ENCODE peak calls at places on chromosomes 5 and 9, in eight cellular contexts. One of them, this sample, is unnamed.

GRCh38 chr5:124628721-124629596 is 117.5 kb downstream of the ZNF608 start:
- DNase-seq in HAP-1: no peak
- DNase-seq in posterior cingulate gyrus: peak
- DNase-seq in cardiac fibroblast: peak
- DNase-seq in neural progenitor cell: no peak
- DNase-seq in effector memory CD8-positive, alpha-beta T cell: no peak
- DNase-seq in activated T-helper 1 cell treated with anti-CD3 and anti-CD28 coated beads, Interleukin-12 subunit alpha, Interleukin-12 subunit beta, Interleukin-2, Interleukin-4 antibody, amounts not matched to agents 30 ng/mL and 10 ng/mL and 1 ng/mL, durations not matched to agents 14 hours and 24 hours and 36 hours: no peak
- DNase-seq in stimulated activated CD4-positive, alpha-beta T cell treated with anti-CD3 and anti-CD28 coated beads, Interleukin-4, amount 100 ng/mL, for 4 hours: no peak
- DNase-seq in this sample: no peak

GRCh38 chr9:130328349-130328801 is 62.8 kb downstream of the HMCN2 start:
- DNase-seq in HAP-1: no peak
- DNase-seq in posterior cingulate gyrus: no peak
- DNase-seq in cardiac fibroblast: no peak
- DNase-seq in neural progenitor cell: no peak
- DNase-seq in effector memory CD8-positive, alpha-beta T cell: no peak
- DNase-seq in activated T-helper 1 cell treated with anti-CD3 and anti-CD28 coated beads, Interleukin-12 subunit alpha, Interleukin-12 subunit beta, Interleukin-2, Interleukin-4 antibody, amounts not matched to agents 30 ng/mL and 10 ng/mL and 1 ng/mL, durations not matched to agents 14 hours and 24 hours and 36 hours: no peak
- DNase-seq in stimulated activated CD4-positive, alpha-beta T cell treated with anti-CD3 and anti-CD28 coated beads, Interleukin-4, amount 100 ng/mL, for 4 hours: no peak
- DNase-seq in this sample: no peak

GRCh38 chr9:133113163-133113927 is 7.7 kb downstream of the RALGDS start:
- DNase-seq in HAP-1: no peak
- DNase-seq in posterior cingulate gyrus: peak
- DNase-seq in cardiac fibroblast: no peak
- DNase-seq in neural progenitor cell: no peak
- DNase-seq in effector memory CD8-positive, alpha-beta T cell: no peak
- DNase-seq in activated T-helper 1 cell treated with anti-CD3 and anti-CD28 coated beads, Interleukin-12 subunit alpha, Interleukin-12 subunit beta, Interleukin-2, Interleukin-4 antibody, amounts not matched to agents 30 ng/mL and 10 ng/mL and 1 ng/mL, durations not matched to agents 14 hours and 24 hours and 36 hours: no peak
- DNase-seq in stimulated activated CD4-positive, alpha-beta T cell treated with anti-CD3 and anti-CD28 coated beads, Interleukin-4, amount 100 ng/mL, for 4 hours: no peak
- DNase-seq in this sample: no peak

GRCh38 chr5:139058121-139058520 is 140.0 kb downstream of the SIL1 start:
- DNase-seq in HAP-1: no peak
- DNase-seq in posterior cingulate gyrus: no peak
- DNase-seq in cardiac fibroblast: peak
- DNase-seq in neural progenitor cell: no peak
- DNase-seq in effector memory CD8-positive, alpha-beta T cell: no peak
- DNase-seq in activated T-helper 1 cell treated with anti-CD3 and anti-CD28 coated beads, Interleukin-12 subunit alpha, Interleukin-12 subunit beta, Interleukin-2, Interleukin-4 antibody, amounts not matched to agents 30 ng/mL and 10 ng/mL and 1 ng/mL, durations not matched to agents 14 hours and 24 hours and 36 hours: no peak
- DNase-seq in stimulated activated CD4-positive, alpha-beta T cell treated with anti-CD3 and anti-CD28 coated beads, Interleukin-4, amount 100 ng/mL, for 4 hours: no peak
- DNase-seq in this sample: no peak

GRCh38 chr5:63860379-63860778 is 101.9 kb downstream of the HTR1A start:
- DNase-seq in HAP-1: no peak
- DNase-seq in posterior cingulate gyrus: no peak
- DNase-seq in cardiac fibroblast: no peak
- DNase-seq in neural progenitor cell: no peak
- DNase-seq in effector memory CD8-positive, alpha-beta T cell: no peak
- DNase-seq in activated T-helper 1 cell treated with anti-CD3 and anti-CD28 coated beads, Interleukin-12 subunit alpha, Interleukin-12 subunit beta, Interleukin-2, Interleukin-4 antibody, amounts not matched to agents 30 ng/mL and 10 ng/mL and 1 ng/mL, durations not matched to agents 14 hours and 24 hours and 36 hours: no peak
- DNase-seq in stimulated activated CD4-positive, alpha-beta T cell treated with anti-CD3 and anti-CD28 coated beads, Interleukin-4, amount 100 ng/mL, for 4 hours: no peak
- DNase-seq in this sample: no peak

GRCh38 chr5:176680226-176680563 is 32.9 kb downstream of the TSPAN17 start:
- DNase-seq in HAP-1: no peak
- DNase-seq in posterior cingulate gyrus: no peak
- DNase-seq in cardiac fibroblast: no peak
- DNase-seq in neural progenitor cell: no peak
- DNase-seq in effector memory CD8-positive, alpha-beta T cell: no peak
- DNase-seq in activated T-helper 1 cell treated with anti-CD3 and anti-CD28 coated beads, Interleukin-12 subunit alpha, Interleukin-12 subunit beta, Interleukin-2, Interleukin-4 antibody, amounts not matched to agents 30 ng/mL and 10 ng/mL and 1 ng/mL, durations not matched to agents 14 hours and 24 hours and 36 hours: no peak
- DNase-seq in stimulated activated CD4-positive, alpha-beta T cell treated with anti-CD3 and anti-CD28 coated beads, Interleukin-4, amount 100 ng/mL, for 4 hours: no peak
- DNase-seq in this sample: no peak

GRCh38 chr9:33233659-33234335 is 6.2 kb upstream of the SPINK4 start:
- DNase-seq in HAP-1: no peak
- DNase-seq in posterior cingulate gyrus: no peak
- DNase-seq in cardiac fibroblast: peak
- DNase-seq in neural progenitor cell: no peak
- DNase-seq in effector memory CD8-positive, alpha-beta T cell: no peak
- DNase-seq in activated T-helper 1 cell treated with anti-CD3 and anti-CD28 coated beads, Interleukin-12 subunit alpha, Interleukin-12 subunit beta, Interleukin-2, Interleukin-4 antibody, amounts not matched to agents 30 ng/mL and 10 ng/mL and 1 ng/mL, durations not matched to agents 14 hours and 24 hours and 36 hours: no peak
- DNase-seq in stimulated activated CD4-positive, alpha-beta T cell treated with anti-CD3 and anti-CD28 coated beads, Interleukin-4, amount 100 ng/mL, for 4 hours: no peak
- DNase-seq in this sample: no peak

GRCh38 chr9:134469041-134469875 is 143.0 kb downstream of the RXRA start:
- DNase-seq in HAP-1: no peak
- DNase-seq in posterior cingulate gyrus: no peak
- DNase-seq in cardiac fibroblast: peak
- DNase-seq in neural progenitor cell: no peak
- DNase-seq in effector memory CD8-positive, alpha-beta T cell: no peak
- DNase-seq in activated T-helper 1 cell treated with anti-CD3 and anti-CD28 coated beads, Interleukin-12 subunit alpha, Interleukin-12 subunit beta, Interleukin-2, Interleukin-4 antibody, amounts not matched to agents 30 ng/mL and 10 ng/mL and 1 ng/mL, durations not matched to agents 14 hours and 24 hours and 36 hours: no peak
- DNase-seq in stimulated activated CD4-positive, alpha-beta T cell treated with anti-CD3 and anti-CD28 coated beads, Interleukin-4, amount 100 ng/mL, for 4 hours: no peak
- DNase-seq in this sample: no peak

GRCh38 chr9:76537150-76537646 is 78.2 kb downstream of the GCNT1 start:
- DNase-seq in HAP-1: no peak
- DNase-seq in posterior cingulate gyrus: peak
- DNase-seq in cardiac fibroblast: no peak
- DNase-seq in neural progenitor cell: peak
- DNase-seq in effector memory CD8-positive, alpha-beta T cell: no peak
- DNase-seq in activated T-helper 1 cell treated with anti-CD3 and anti-CD28 coated beads, Interleukin-12 subunit alpha, Interleukin-12 subunit beta, Interleukin-2, Interleukin-4 antibody, amounts not matched to agents 30 ng/mL and 10 ng/mL and 1 ng/mL, durations not matched to agents 14 hours and 24 hours and 36 hours: no peak
- DNase-seq in stimulated activated CD4-positive, alpha-beta T cell treated with anti-CD3 and anti-CD28 coated beads, Interleukin-4, amount 100 ng/mL, for 4 hours: no peak
- DNase-seq in this sample: no peak

GRCh38 chr9:89527084-89527483 is 29.2 kb upstream of the SEMA4D start:
- DNase-seq in HAP-1: no peak
- DNase-seq in posterior cingulate gyrus: no peak
- DNase-seq in cardiac fibroblast: no peak
- DNase-seq in neural progenitor cell: no peak
- DNase-seq in effector memory CD8-positive, alpha-beta T cell: no peak
- DNase-seq in activated T-helper 1 cell treated with anti-CD3 and anti-CD28 coated beads, Interleukin-12 subunit alpha, Interleukin-12 subunit beta, Interleukin-2, Interleukin-4 antibody, amounts not matched to agents 30 ng/mL and 10 ng/mL and 1 ng/mL, durations not matched to agents 14 hours and 24 hours and 36 hours: no peak
- DNase-seq in stimulated activated CD4-positive, alpha-beta T cell treated with anti-CD3 and anti-CD28 coated beads, Interleukin-4, amount 100 ng/mL, for 4 hours: no peak
- DNase-seq in this sample: no peak

GRCh38 chr5:111278824-111279504 is 54.8 kb downstream of the CAMK4 start:
- DNase-seq in HAP-1: peak
- DNase-seq in posterior cingulate gyrus: peak
- DNase-seq in cardiac fibroblast: peak
- DNase-seq in neural progenitor cell: peak
- DNase-seq in effector memory CD8-positive, alpha-beta T cell: peak
- DNase-seq in activated T-helper 1 cell treated with anti-CD3 and anti-CD28 coated beads, Interleukin-12 subunit alpha, Interleukin-12 subunit beta, Interleukin-2, Interleukin-4 antibody, amounts not matched to agents 30 ng/mL and 10 ng/mL and 1 ng/mL, durations not matched to agents 14 hours and 24 hours and 36 hours: peak
- DNase-seq in stimulated activated CD4-positive, alpha-beta T cell treated with anti-CD3 and anti-CD28 coated beads, Interleukin-4, amount 100 ng/mL, for 4 hours: peak
- DNase-seq in this sample: peak

GRCh38 chr5:3590967-3591900 is 4.4 kb upstream of the IRX1 start:
- DNase-seq in HAP-1: no peak
- DNase-seq in posterior cingulate gyrus: no peak
- DNase-seq in cardiac fibroblast: no peak
- DNase-seq in neural progenitor cell: peak
- DNase-seq in effector memory CD8-positive, alpha-beta T cell: no peak
- DNase-seq in activated T-helper 1 cell treated with anti-CD3 and anti-CD28 coated beads, Interleukin-12 subunit alpha, Interleukin-12 subunit beta, Interleukin-2, Interleukin-4 antibody, amounts not matched to agents 30 ng/mL and 10 ng/mL and 1 ng/mL, durations not matched to agents 14 hours and 24 hours and 36 hours: no peak
- DNase-seq in stimulated activated CD4-positive, alpha-beta T cell treated with anti-CD3 and anti-CD28 coated beads, Interleukin-4, amount 100 ng/mL, for 4 hours: no peak
- DNase-seq in this sample: no peak

GRCh38 chr9:125536184-125537152 is 170.5 kb downstream of the MAPKAP1 start:
- DNase-seq in HAP-1: no peak
- DNase-seq in posterior cingulate gyrus: no peak
- DNase-seq in cardiac fibroblast: peak
- DNase-seq in neural progenitor cell: no peak
- DNase-seq in effector memory CD8-positive, alpha-beta T cell: no peak
- DNase-seq in activated T-helper 1 cell treated with anti-CD3 and anti-CD28 coated beads, Interleukin-12 subunit alpha, Interleukin-12 subunit beta, Interleukin-2, Interleukin-4 antibody, amounts not matched to agents 30 ng/mL and 10 ng/mL and 1 ng/mL, durations not matched to agents 14 hours and 24 hours and 36 hours: no peak
- DNase-seq in stimulated activated CD4-positive, alpha-beta T cell treated with anti-CD3 and anti-CD28 coated beads, Interleukin-4, amount 100 ng/mL, for 4 hours: no peak
- DNase-seq in this sample: no peak

This sample was measured in naive B cell.